ENCODE peak calls at places on chromosome 17, in ten cellular contexts. R is neural progenitor cell, V is IMR-90, J is upper lobe of right lung, C is right lobe of liver, S is body of pancreas, D is OCI-LY7, T is thoracic aorta, W is vagina, O is left lung. H is an unnamed sample.

GRCh38 chr17:73187203-73187769 is 5.6 kb upstream of the COG1 start:
- DNase-seq in R (no peak), V (no peak), J (no peak), C (no peak), S (no peak), D (no peak), T (no peak), W (no peak), O (no peak), H (no peak)

GRCh38 chr17:47897561-47897960 is 1.5 kb downstream of the SP2 start:
- DNase-seq in R (no peak), V (no peak), J (no peak), C (no peak), S (no peak), D (no peak), T (no peak), W (no peak), O (no peak), H (no peak)

GRCh38 chr17:40467281-40467867 is 24.1 kb downstream of the IGFBP4 start:
- DNase-seq in R (no peak), V (no peak), J (no peak), C (no peak), S (no peak), D (no peak), T (no peak), W (no peak), O (no peak), H (no peak)

GRCh38 chr17:56173958-56174357 is 20.7 kb downstream of the ANKFN1 start:
- DNase-seq in R (no peak), V (no peak), J (no peak), C (no peak), S (no peak), D (no peak), T (no peak), W (no peak), O (no peak), H (no peak)

GRCh38 chr17:44385287-44386181 is 3.9 kb downstream of the ITGA2B start:
- DNase-seq in R (peak; percentile 94), V (peak; percentile 55), J (peak; percentile 91), C (peak; percentile 80), S (peak; percentile 83), D (peak; percentile 47), T (no peak), W (no peak), O (peak; percentile 86), H (no peak)

GRCh38 chr17:54662978-54663876 is 237.4 kb upstream of the TOM1L1 start:
- DNase-seq in R (peak; percentile 30), V (no peak), J (no peak), C (no peak), S (no peak), D (no peak), T (no peak), W (no peak), O (no peak), H (no peak)

GRCh38 chr17:2723997-2724782 is 12.6 kb upstream of the CLUH start:
- DNase-seq in R (peak; percentile 78), V (no peak), J (no peak), C (no peak), S (no peak), D (no peak), T (no peak), W (no peak), O (no peak), H (no peak)

GRCh38 chr17:71432378-71433315 is 688.2 kb upstream of the SOX9 start:
- DNase-seq in R (no peak), V (peak; percentile 38), J (no peak), C (no peak), S (no peak), D (no peak), T (no peak), W (no peak), O (no peak), H (no peak)

GRCh38 chr17:19361326-19361725 is 1.2 kb downstream of the B9D1 start:
- DNase-seq in R (no peak), V (no peak), J (no peak), C (no peak), S (no peak), D (no peak), T (no peak), W (no peak), O (peak; percentile 30), H (no peak)

GRCh38 chr17:58414596-58414997 is 2.7 kb downstream of the RNF43 start:
- DNase-seq in R (no peak), V (no peak), J (no peak), C (no peak), S (peak; percentile 18), D (no peak), T (no peak), W (no peak), O (no peak), H (no peak)

GRCh38 chr17:32007463-32008298 is 498 bp downstream of the LRRC37B start:
- DNase-seq in R (peak; percentile 67), V (peak; percentile 19), J (peak; percentile 60), C (peak; percentile 57), S (peak; percentile 29), D (peak; percentile 59), T (no peak), W (no peak), O (peak; percentile 56), H (peak; percentile 48)

GRCh38 chr17:69046130-69046807 is 14.5 kb downstream of the ABCA9 start:
- DNase-seq in R (peak; percentile 51), V (no peak), J (no peak), C (no peak), S (no peak), D (no peak), T (no peak), W (no peak), O (no peak), H (no peak)
- H3K27ac ChIP-seq in R (no peak overlapping the region), V (peak overlapping the region; percentile 13), J (no peak overlapping the region), C (no peak overlapping the region), S (no peak overlapping the region), D (no peak overlapping the region), T (no peak overlapping the region), W (no peak overlapping the region), O (no peak overlapping the region), H (no peak overlapping the region)

GRCh38 chr17:82685291-82685690 is 13.2 kb downstream of the RAB40B start:
- DNase-seq in R (no peak), V (no peak), J (no peak), C (no peak), S (no peak), D (no peak), T (no peak), W (no peak), O (no peak), H (no peak)

GRCh38 chr17:82689077-82689476 is 9.4 kb downstream of the RAB40B start:
- DNase-seq in R (no peak), V (no peak), J (no peak), C (no peak), S (no peak), D (no peak), T (no peak), W (no peak), O (no peak), H (no peak)

GRCh38 chr17:82686366-82687324 is 11.9 kb downstream of the RAB40B start:
- DNase-seq in R (no peak), V (no peak), J (no peak), C (no peak), S (no peak), D (no peak), T (no peak), W (no peak), O (no peak), H (no peak)

GRCh38 chr17:82687375-82687861 is 11.1 kb downstream of the RAB40B start:
- DNase-seq in R (no peak), V (peak; percentile 15), J (no peak), C (no peak), S (no peak), D (no peak), T (no peak), W (no peak), O (no peak), H (peak; percentile 39)

GRCh38 chr17:82687871-82688270 is 10.6 kb downstream of the RAB40B start:
- DNase-seq in R (no peak), V (no peak), J (no peak), C (no peak), S (no peak), D (no peak), T (no peak), W (no peak), O (no peak), H (no peak)
- H3K27ac ChIP-seq in R (no peak overlapping the region), V (no peak overlapping the region), J (no peak overlapping the region), C (peak overlapping the region; percentile 84), S (peak overlapping the region; percentile 73), D (no peak overlapping the region), T (no peak overlapping the region), W (no peak overlapping the region), O (no peak overlapping the region), H (peak overlapping the region; percentile 96)

GRCh38 chr17:41787021-41787418 is 509 bp upstream of the JUP start:
- DNase-seq in R (no peak), V (no peak), J (no peak), C (no peak), S (no peak), D (no peak), T (no peak), W (no peak), O (no peak), H (no peak)
- H3K27ac ChIP-seq in R (no peak overlapping the region), V (no peak overlapping the region), J (peak overlapping the region; percentile 12), C (no peak overlapping the region), S (peak overlapping the region; percentile 59), D (no peak overlapping the region), T (no peak overlapping the region), W (peak overlapping the region; percentile 75), O (peak overlapping the region; percentile 42), H (peak overlapping the region; percentile 7)

GRCh38 chr17:50211249-50212120 is 10.1 kb upstream of the COL1A1 start:
- DNase-seq in R (no peak), V (no peak), J (no peak), C (no peak), S (no peak), D (no peak), T (no peak), W (no peak), O (no peak), H (no peak)
- H3K27ac ChIP-seq in R (no peak overlapping the region), V (peak overlapping the region; percentile 95), J (peak overlapping the region; percentile 83), C (no peak overlapping the region), S (no peak overlapping the region), D (no peak overlapping the region), T (peak overlapping the region; percentile 98), W (peak overlapping the region; percentile 97), O (peak overlapping the region; percentile 87), H (no peak overlapping the region)

GRCh38 chr17:17416400-17417360 is 60.1 kb upstream of the MED9 start:
- DNase-seq in R (no peak), V (peak; percentile 87), J (peak; percentile 75), C (peak; percentile 35), S (no peak), D (no peak), T (no peak), W (no peak), O (peak; percentile 57), H (peak; percentile 26)
- H3K27ac ChIP-seq in R (no peak overlapping the region), V (peak overlapping the region; percentile 71), J (peak overlapping the region; percentile 74), C (peak overlapping the region; percentile 55), S (no peak overlapping the region), D (no peak overlapping the region), T (no peak overlapping the region), W (peak overlapping the region; percentile 24), O (peak overlapping the region; percentile 64), H (peak overlapping the region; percentile 19)

H was measured in substantia nigra.